ENCODE peak calls at places on chromosomes 4 and X, in four cellular contexts. H is K562, V is HepG2, J is GM12878. F is an unnamed sample.

GRCh38 chr4:42925921-42926320 is 33.4 kb downstream of the GRXCR1 start:
- DNase-seq in H (no peak), V (no peak), J (no peak), F (no peak)

GRCh38 chr4:8150152-8151090 is 8.2 kb downstream of the ABLIM2 start:
- DNase-seq in H (no peak), J (no peak), V (no peak), F (no peak)

GRCh38 chrX:24479924-24480722 is 15.0 kb downstream of the PDK3 start:
- DNase-seq in J (peak), V (no peak), H (no peak), F (no peak)

GRCh38 chr4:41119867-41120295 is 94.5 kb downstream of the APBB2 start:
- DNase-seq in V (no peak), H (no peak), J (no peak), F (no peak)

GRCh38 chrX:45683914-45684313 is 483.2 kb upstream of the DIPK2B start:
- DNase-seq in J (no peak), H (no peak), V (no peak), F (no peak)

GRCh38 chrX:49271341-49271740 is 1.7 kb downstream of the PPP1R3F start:
- DNase-seq in H (no peak), V (no peak), J (no peak), F (no peak)

GRCh38 chrX:129655547-129656248 is 942 bp upstream of the APLN start:
- DNase-seq in V (no peak), H (no peak), J (no peak), F (no peak)

GRCh38 chr4:38819569-38819968 is 15.0 kb upstream of the TLR1 start:
- DNase-seq in V (no peak), H (no peak), J (peak), F (no peak)

GRCh38 chrX:46573331-46573895 is at the start of gene CHST7:
- DNase-seq in V (peak), H (no peak), J (no peak), F (no peak)

GRCh38 chrX:75291611-75292010 is 17.7 kb downstream of the UPRT start:
- DNase-seq in J (no peak), V (no peak), H (no peak), F (no peak)

GRCh38 chr4:6986781-6987565 is 56.2 kb upstream of the TADA2B start:
- DNase-seq in V (peak), H (peak), J (peak), F (peak)

GRCh38 chr4:174365018-174365587 is 81.4 kb downstream of the CEP44 start:
- DNase-seq in H (peak), V (peak), J (no peak), F (no peak)

GRCh38 chrX:51837926-51838325 is 55.5 kb upstream of the MAGED1 start:
- DNase-seq in J (no peak), V (no peak), H (no peak), F (no peak)

GRCh38 chr4:38740303-38740702 is 42.5 kb downstream of the TLR10 start:
- DNase-seq in J (no peak), H (no peak), V (no peak), F (no peak)

GRCh38 chr4:4344915-4345527 is 41.9 kb upstream of the NSG1 start:
- DNase-seq in H (no peak), J (peak), V (no peak), F (no peak)

GRCh38 chr4:2968381-2968780 is 5.0 kb downstream of the GRK4 start:
- DNase-seq in H (no peak), V (no peak), J (no peak), F (no peak)

GRCh38 chrX:18871161-18871880 is 112.6 kb downstream of the PHKA2 start:
- DNase-seq in H (no peak), V (no peak), J (no peak), F (no peak)

GRCh38 chr4:8332891-8333331 is 63.4 kb downstream of the HTRA3 start:
- DNase-seq in J (no peak), V (no peak), H (no peak), F (no peak)

GRCh38 chr4:14892563-14892962 is 109.7 kb upstream of the CPEB2 start:
- DNase-seq in J (no peak), H (no peak), V (no peak), F (no peak)

GRCh38 chr4:83846193-83846830 is 310.4 kb downstream of the GPAT3 start:
- DNase-seq in J (no peak), V (no peak), H (no peak), F (no peak)

GRCh38 chr4:138310991-138311390 is 68.8 kb upstream of the SLC7A11 start:
- DNase-seq in V (no peak), J (no peak), H (no peak), F (no peak)

GRCh38 chr4:71029504-71029903 is 36.1 kb downstream of the DCK start:
- DNase-seq in H (no peak), J (no peak), V (no peak), F (no peak)

GRCh38 chr4:78556655-78557054 is 5.1 kb downstream of the ANXA3 start:
- DNase-seq in J (no peak), H (no peak), V (no peak), F (no peak)

GRCh38 chrX:71111141-71111843 is at the start of gene IL2RG:
- DNase-seq in H (peak), V (no peak), J (peak), F (no peak)

GRCh38 chr4:80367737-80368136 is 32.2 kb downstream of the CFAP299 start:
- DNase-seq in J (no peak), V (no peak), H (no peak), F (no peak)

GRCh38 chr4:123889376-123889945 is 492.9 kb downstream of the SPRY1 start:
- DNase-seq in V (no peak), J (no peak), H (no peak), F (no peak)

GRCh38 chr4:54016504-54016903 is 47.9 kb downstream of the CHIC2 start:
- DNase-seq in H (no peak), J (no peak), V (no peak), F (no peak)

GRCh38 chrX:340641-341423 is 22.2 kb upstream of the GTPBP6 start:
- DNase-seq in H (no peak), J (no peak), V (no peak), F (no peak)

GRCh38 chr4:7358100-7358735 is 76.5 kb downstream of the PSAPL1 start:
- DNase-seq in J (no peak), H (no peak), V (no peak), F (no peak)

GRCh38 chrX:132277953-132278614 is 58.8 kb upstream of the RAP2C start:
- DNase-seq in H (no peak), J (no peak), V (no peak), F (no peak)

GRCh38 chrX:132270699-132271098 is 51.5 kb upstream of the RAP2C start:
- DNase-seq in J (no peak), V (no peak), H (no peak), F (no peak)

GRCh38 chrX:132270021-132270420 is 50.8 kb upstream of the RAP2C start:
- DNase-seq in V (no peak), H (no peak), J (no peak), F (no peak)

GRCh38 chrX:132271330-132271729 is 52.1 kb upstream of the RAP2C start:
- DNase-seq in J (no peak), H (no peak), V (no peak), F (no peak)

DNA sequence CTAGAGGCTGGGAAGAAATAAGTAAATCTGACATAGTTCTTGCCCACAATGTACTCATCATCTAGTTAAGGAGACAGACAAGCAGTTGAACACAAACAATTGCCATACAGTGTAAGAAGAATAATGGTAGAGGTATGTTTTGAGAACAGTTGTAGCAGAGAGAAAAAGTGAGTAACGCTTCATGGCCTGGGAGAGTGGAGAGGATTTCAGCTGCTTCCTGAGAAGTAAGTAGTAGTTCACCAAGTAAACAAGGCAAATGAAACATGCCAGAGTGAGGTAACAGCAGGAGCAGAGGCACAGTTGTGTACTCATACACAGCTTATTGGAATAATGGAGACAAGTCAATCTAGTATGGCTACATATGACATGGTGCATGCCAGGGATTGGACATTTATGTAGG is 53.6 kb upstream of the RAP2C start:
- DNase-seq in H (no peak), V (no peak), J (no peak), F (no peak)
- TF ChIP-seq TAF1 in H (no peak), V (no peak), J (no peak), F (no peak)

DNA sequence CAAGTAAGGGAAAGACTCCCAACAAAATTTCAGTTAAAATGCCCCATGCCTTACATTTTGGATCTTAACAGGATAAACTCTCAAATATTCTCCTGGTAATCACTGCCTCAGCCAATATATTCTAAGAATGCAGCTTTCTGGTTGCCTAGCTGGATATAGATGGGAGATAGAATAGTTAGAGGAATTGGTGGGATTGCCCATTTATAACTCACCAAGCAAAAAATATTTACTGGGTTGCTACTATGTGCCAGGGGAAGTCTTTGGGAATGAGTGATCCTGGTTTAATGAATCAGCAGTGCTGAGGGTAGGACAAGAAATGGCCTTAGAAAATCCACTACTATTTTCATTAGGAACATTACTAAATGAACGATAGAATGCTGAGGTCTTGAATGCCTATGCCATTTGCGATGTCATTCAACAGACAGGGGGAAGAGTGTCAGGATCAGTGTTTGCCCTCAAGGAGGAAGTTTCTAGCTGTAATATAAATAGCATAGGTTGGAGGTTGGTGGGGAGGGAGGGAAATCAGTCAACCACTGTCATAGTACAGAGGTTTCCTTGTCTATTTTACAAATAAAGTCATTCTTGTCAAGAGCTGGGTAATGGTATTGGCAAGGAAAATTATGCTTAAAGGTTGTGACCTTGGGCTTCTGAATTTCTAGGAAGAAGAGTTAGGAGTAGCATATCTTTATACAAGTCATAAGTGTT is 63.5 kb downstream of the ENOPH1 start:
- DNase-seq in J (no peak), V (no peak), H (no peak), F (no peak)
- TF ChIP-seq SRF in J (no peak), V (no peak), H (no peak), F (no peak)

GRCh38 chr4:1234811-1235292 is 14.1 kb downstream of the CTBP1 start:
- DNase-seq in H (no peak), V (no peak), J (no peak), F (no peak)
- TF ChIP-seq TAF1 in H (no peak), V (no peak), J (no peak), F (no peak)

DNA sequence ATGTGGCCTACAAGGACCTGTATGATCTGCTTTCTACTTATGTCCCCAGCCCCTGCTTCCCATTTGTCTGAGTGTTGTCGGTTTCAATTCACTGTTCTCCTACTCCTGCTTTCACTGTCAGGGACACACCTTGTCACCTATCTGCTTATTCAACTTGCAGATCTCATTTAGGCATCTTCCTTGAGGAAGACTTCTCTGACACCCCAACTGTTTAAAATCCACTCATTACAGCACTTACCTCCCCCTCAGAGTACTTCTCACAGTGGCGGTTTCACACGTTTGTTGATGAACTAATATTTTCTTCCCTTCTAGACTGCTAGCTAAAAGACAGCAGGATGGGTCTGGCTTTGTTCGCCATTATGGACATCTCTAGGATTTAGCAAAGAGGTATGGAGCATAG is 279.9 kb upstream of the TET2 start:
- DNase-seq in V (no peak), J (no peak), H (no peak), F (no peak)
- TF ChIP-seq SRF in V (no peak), J (no peak), H (no peak), F (no peak)

GRCh38 chrX:118520206-118520857 is 24.7 kb downstream of the DOCK11 start:
- DNase-seq in H (no peak), J (no peak), V (no peak), F (no peak)
- TF ChIP-seq TAF1 in H (no peak), J (no peak), V (no peak), F (no peak)

GRCh38 chr4:173360587-173361221 is 10.1 kb upstream of the SAP30 start:
- DNase-seq in H (no peak), J (no peak), V (no peak), F (no peak)
- TF ChIP-seq SRF in H (no peak), J (no peak), V (no peak), F (no peak)

GRCh38 chr4:151887151-151887815 is 126.5 kb upstream of the GATB start:
- DNase-seq in J (peak), H (no peak), V (no peak), F (no peak)
- TF ChIP-seq TAF1 in J (no peak), H (no peak), V (no peak), F (no peak)

GRCh38 chr4:87498446-87498900 is 30.7 kb downstream of the SPARCL1 start:
- DNase-seq in J (no peak), H (no peak), V (no peak), F (no peak)

GRCh38 chr4:87500107-87500462 is 29.1 kb downstream of the SPARCL1 start:
- DNase-seq in H (no peak), J (no peak), V (no peak), F (no peak)

GRCh38 chr4:87497586-87497985 is 31.6 kb downstream of the SPARCL1 start:
- DNase-seq in V (no peak), H (no peak), J (no peak), F (no peak)

GRCh38 chr4:87499415-87500106 is 29.6 kb downstream of the SPARCL1 start:
- DNase-seq in V (no peak), H (no peak), J (no peak), F (no peak)

GRCh38 chr4:87497141-87497540 is 32.0 kb downstream of the SPARCL1 start:
- DNase-seq in V (no peak), H (peak), J (no peak), F (no peak)
- TF ChIP-seq SRF in V (no peak), H (no peak), J (no peak), F (no peak)

DNA sequence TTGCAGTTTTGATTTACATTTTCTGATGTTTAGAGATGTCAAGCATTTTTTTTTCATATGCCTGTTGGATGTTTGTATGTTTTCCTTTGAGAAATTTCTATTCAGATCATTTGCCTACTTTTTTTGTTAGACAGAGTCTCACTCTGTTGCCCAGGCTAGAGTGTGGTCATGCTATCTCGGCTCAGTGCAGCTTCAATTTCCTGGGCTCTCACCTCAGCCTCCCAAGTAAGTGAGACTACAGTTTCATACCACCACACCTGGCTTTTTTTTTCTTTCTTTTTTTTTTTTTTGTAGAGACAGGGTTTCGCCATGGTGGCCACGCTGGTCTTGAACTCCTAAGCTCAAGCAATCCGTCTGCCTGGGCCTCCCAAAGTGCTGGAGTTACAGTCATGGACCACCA is 291.7 kb downstream of the SLITRK2 start:
- DNase-seq in H (no peak), J (no peak), V (no peak), F (no peak)
- TF ChIP-seq TAF1 in H (no peak), J (no peak), V (no peak), F (no peak)